ENCODE peak calls at places on chromosomes 13 and 19, in eight cellular contexts. L, E, D, N, Y, J, F and C are unnamed samples.
A peak's percentile ranks its signal among the peaks of the same experiment; 100 is the strongest.

GRCh38 chr13:73167046-73167820 is 108.4 kb downstream of the KLF5 start:
- DNase-seq in E (no peak), D (no peak), N (no peak), F (no peak), Y (no peak), L (no peak), J (no peak), C (no peak)

GRCh38 chr19:13031917-13032623 is 36.8 kb downstream of the NFIX start:
- DNase-seq in Y (no peak), D (no peak), F (no peak), L (peak; percentile 87), N (no peak), J (no peak), E (no peak), C (no peak)

GRCh38 chr19:29573486-29573885 is 32.6 kb upstream of the POP4 start:
- DNase-seq in D (no peak), L (no peak), F (no peak), E (no peak), J (no peak), Y (no peak), N (no peak), C (no peak)

GRCh38 chr13:74987124-74987690 is 494.8 kb downstream of the TBC1D4 start:
- DNase-seq in L (no peak), D (no peak), J (no peak), N (no peak), E (no peak), F (no peak), Y (no peak), C (no peak)

GRCh38 chr19:45767410-45767880 is 1.6 kb downstream of the SIX5 start:
- DNase-seq in N (peak; percentile 70), L (peak; percentile 78), E (no peak), F (no peak), J (peak; percentile 64), D (no peak), Y (no peak), C (no peak)

GRCh38 chr19:18227781-18228271 is 1.6 kb upstream of the PDE4C start:
- DNase-seq in L (no peak), E (no peak), N (no peak), Y (no peak), J (no peak), D (no peak), F (no peak), C (no peak)

GRCh38 chr19:47608908-47609879 is at the start of gene BICRA:
- DNase-seq in J (peak; percentile 83), E (no peak), L (peak; percentile 65), Y (peak; percentile 92), F (no peak), D (no peak), N (peak; percentile 62), C (no peak)

GRCh38 chr19:42191855-42192254 is 25.6 kb downstream of the DEDD2 start:
- DNase-seq in Y (no peak), L (peak; percentile 36), N (no peak), D (no peak), F (no peak), J (no peak), E (peak; percentile 80), C (no peak)

GRCh38 chr13:91155512-91156114 is 191.9 kb upstream of the MIR17HG start:
- DNase-seq in D (no peak), J (no peak), N (no peak), F (no peak), Y (no peak), E (no peak), L (no peak), C (no peak)

GRCh38 chr13:37106642-37107041 is 1.2 kb upstream of the CSNK1A1L start:
- DNase-seq in Y (no peak), D (no peak), E (no peak), L (no peak), N (no peak), J (no peak), F (no peak), C (no peak)

GRCh38 chr13:101763191-101763590 is 310.7 kb downstream of the ITGBL1 start:
- DNase-seq in L (no peak), D (no peak), N (no peak), E (no peak), F (no peak), Y (no peak), J (no peak), C (no peak)

DNA sequence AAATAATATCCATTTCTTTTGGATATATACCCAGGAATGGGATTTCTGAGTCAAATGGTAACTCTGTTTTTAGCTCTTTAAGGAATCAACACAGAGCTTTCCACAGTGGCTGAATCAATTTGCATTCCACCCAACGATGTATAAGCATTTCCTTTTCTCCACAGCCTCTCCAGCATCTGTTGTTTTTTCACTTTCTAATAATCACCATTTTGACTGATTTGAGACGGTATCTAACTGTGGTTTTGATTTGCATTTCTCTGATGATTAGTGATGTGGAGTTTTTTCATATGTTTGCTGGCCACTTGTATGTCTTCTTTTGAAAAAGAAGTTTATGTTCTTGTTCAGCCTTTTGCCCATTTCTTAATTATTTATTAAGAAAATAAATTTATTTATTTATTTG is 352.2 kb upstream of the OBI1 start:
- DNase-seq in L (no peak), N (no peak), J (no peak), D (no peak), Y (no peak), F (no peak), E (no peak), C (no peak)
- H3K4me3 ChIP-seq in L (no peak overlapping the region), N (no peak overlapping the region), J (no peak overlapping the region), D (no peak overlapping the region), Y (no peak overlapping the region), F (no peak overlapping the region), E (no peak overlapping the region), C (no peak overlapping the region)

GRCh38 chr13:47337781-47338507 is 441.1 kb upstream of the HTR2A start:
- DNase-seq in J (no peak), Y (no peak), N (no peak), D (no peak), L (no peak), F (no peak), E (no peak), C (no peak)

GRCh38 chr13:47334173-47334572 is 437.3 kb upstream of the HTR2A start:
- DNase-seq in N (no peak), F (no peak), E (no peak), Y (no peak), D (no peak), L (no peak), J (no peak), C (no peak)

GRCh38 chr13:47330031-47330430 is 433.2 kb upstream of the HTR2A start:
- DNase-seq in Y (no peak), N (no peak), E (no peak), F (no peak), D (no peak), L (no peak), J (no peak), C (no peak)

GRCh38 chr13:47327856-47328255 is 431.0 kb upstream of the HTR2A start:
- DNase-seq in E (no peak), F (no peak), D (no peak), Y (no peak), L (no peak), J (no peak), N (no peak), C (no peak)

DNA sequence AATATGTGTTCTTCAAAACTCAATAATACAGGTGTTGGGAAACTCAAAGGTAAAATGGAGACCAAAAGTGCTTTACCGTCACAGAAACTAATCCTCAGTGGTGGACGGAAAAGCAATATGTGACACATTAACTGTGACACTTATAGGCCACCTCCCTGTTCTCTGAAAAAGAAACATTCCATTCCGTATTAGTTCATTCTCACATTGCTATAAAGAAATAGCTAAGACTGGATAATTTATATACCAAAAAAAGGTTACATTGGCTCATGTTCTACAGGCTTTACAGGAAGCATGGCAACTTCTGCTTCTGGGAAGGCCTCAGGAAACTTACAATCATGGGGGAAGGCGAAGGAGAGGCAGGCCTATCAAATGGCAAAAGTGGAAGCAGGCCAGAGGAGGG is 435.3 kb upstream of the HTR2A start:
- DNase-seq in D (no peak), J (no peak), F (no peak), Y (no peak), E (no peak), N (no peak), L (no peak), C (no peak)
- TF ChIP-seq POLR2AphosphoS5 in D (no peak), J (no peak), F (no peak), Y (no peak), E (no peak), N (no peak), L (no peak), C (no peak)

GRCh38 chr13:24032674-24033073 is 127.8 kb upstream of the SPATA13 start:
- DNase-seq in J (no peak), E (no peak), Y (no peak), N (no peak), D (no peak), L (peak; percentile 47), F (no peak), C (no peak)

GRCh38 chr13:24038405-24038804 is 122.1 kb upstream of the SPATA13 start:
- DNase-seq in D (no peak), F (no peak), Y (no peak), N (peak; percentile 8), J (no peak), L (no peak), E (no peak), C (no peak)

GRCh38 chr13:24033527-24034302 is 126.8 kb upstream of the SPATA13 start:
- DNase-seq in N (no peak), J (no peak), D (no peak), L (no peak), F (no peak), E (no peak), Y (no peak), C (no peak)

GRCh38 chr13:24036115-24036514 is 124.4 kb upstream of the SPATA13 start:
- DNase-seq in D (no peak), F (no peak), Y (peak; percentile 55), E (no peak), L (no peak), J (no peak), N (no peak), C (no peak)

DNA sequence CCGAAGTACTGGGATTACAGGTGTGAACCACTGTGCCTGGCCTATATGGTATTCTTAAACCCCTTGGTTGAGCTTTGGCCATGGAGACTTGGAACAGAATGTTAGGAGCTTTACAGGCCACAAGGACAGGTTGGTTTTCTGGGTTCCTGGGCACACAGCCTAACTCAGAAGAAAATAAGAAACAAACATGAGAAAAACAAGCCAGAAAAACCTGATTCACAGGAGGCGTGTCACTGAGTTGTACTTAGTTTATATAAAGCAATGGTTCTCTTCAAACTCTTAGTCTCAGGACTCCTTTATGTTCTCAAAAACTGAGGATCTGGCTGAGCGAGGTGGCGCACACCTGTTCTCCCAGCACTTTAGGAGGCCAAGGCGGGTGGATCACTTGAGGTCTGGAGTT is 125.1 kb upstream of the SPATA13 start:
- DNase-seq in J (no peak), D (no peak), Y (no peak), E (no peak), F (no peak), N (no peak), L (no peak), C (no peak)
- H3K9ac ChIP-seq in J (no peak overlapping the region), D (no peak overlapping the region), Y (no peak overlapping the region), E (no peak overlapping the region), F (no peak overlapping the region), N (no peak overlapping the region), L (no peak overlapping the region), C (no peak overlapping the region)

DNA sequence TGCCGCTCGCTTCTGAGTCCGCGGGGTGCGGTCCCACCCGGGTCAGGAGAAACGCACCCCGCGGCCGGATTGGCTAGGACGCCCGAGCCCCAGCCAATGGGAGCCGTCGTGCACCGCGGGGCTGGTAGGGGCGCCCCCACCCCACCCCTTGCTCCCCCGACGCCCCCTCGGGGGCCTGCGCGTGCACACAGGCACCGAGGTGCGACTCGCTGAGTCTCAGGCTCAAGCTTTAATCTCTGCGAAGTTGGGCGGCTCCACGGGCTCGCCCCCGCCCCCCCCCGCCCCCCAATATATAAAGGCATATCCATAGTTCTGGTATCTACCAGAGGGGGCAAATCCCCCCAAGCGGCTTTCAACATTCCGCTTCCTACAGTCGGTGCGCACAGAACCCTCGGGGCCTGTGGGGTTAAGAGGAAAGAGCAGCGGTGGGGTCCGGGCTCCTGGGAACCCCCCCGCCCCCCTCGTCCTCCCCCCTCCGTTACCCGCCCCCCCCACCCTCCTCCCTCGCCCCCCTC is at the start of gene COX6B2:
- DNase-seq in Y (peak; percentile 70), J (peak; percentile 80), N (no peak), F (no peak), E (no peak), L (no peak), D (no peak), C (no peak)
- H3K4me3 ChIP-seq in Y (peak within 1 kb of the TSS; percentile 59), J (peak within 1 kb of the TSS; percentile 64), N (peak within 1 kb of the TSS; percentile 8), F (peak within 1 kb of the TSS; percentile 51), E (peak within 1 kb of the TSS; percentile 46), L (peak within 1 kb of the TSS; percentile 74), D (no peak within 1 kb of the TSS), C (peak within 1 kb of the TSS; percentile 82)